ENCODE peak calls at places on chromosomes 2 and 18, in ten cellular contexts. X is NCI-H1092; N is substantia nigra; E is activated CD8-positive, alpha-beta memory T cell treated with anti-CD3 and anti-CD28 coated beads for 24 hours; L is body of pancreas; V is ovary; A is NCI-H510A; G is activated CD4-positive, alpha-beta T cell treated with anti-CD3 and anti-CD28 coated beads for 36 hours; D is endodermal cell; U is astrocyte of the hippocampus. B is an unnamed sample.

GRCh38 chr18:24209558-24209957 is 70.7 kb downstream of the CABYR start:
- DNase-seq in X (no peak), N (no peak), E (no peak), L (no peak), V (no peak), A (no peak), G (no peak), D (no peak), U (no peak), B (no peak)

GRCh38 chr2:7510353-7510752 is 593.1 kb downstream of the RNF144A start:
- DNase-seq in X (no peak), N (no peak), E (no peak), L (no peak), V (no peak), A (no peak), G (no peak), D (no peak), U (no peak), B (no peak)

GRCh38 chr2:144498215-144498614 is 21.7 kb downstream of the ZEB2 start:
- DNase-seq in X (no peak), N (no peak), E (no peak), L (no peak), V (no peak), A (no peak), G (no peak), D (no peak), U (no peak), B (no peak)

GRCh38 chr2:23859983-23860382 is 66.9 kb downstream of the ATAD2B start:
- DNase-seq in X (no peak), N (no peak), E (no peak), L (no peak), V (no peak), A (no peak), G (no peak), D (no peak), U (no peak), B (no peak)

GRCh38 chr2:54897420-54898310 is 152.6 kb downstream of the RTN4 start:
- DNase-seq in X (no peak), N (no peak), E (no peak), L (no peak), V (no peak), A (no peak), G (peak), D (no peak), U (no peak), B (no peak)

GRCh38 chr2:172046080-172046678 is 39.1 kb upstream of the DLX1 start:
- DNase-seq in X (no peak), N (no peak), E (no peak), L (no peak), V (no peak), A (no peak), G (no peak), D (no peak), U (no peak), B (no peak)

GRCh38 chr2:11980809-11981208 is 234.4 kb downstream of the LPIN1 start:
- DNase-seq in X (no peak), N (no peak), E (no peak), L (peak), V (no peak), A (no peak), G (no peak), D (no peak), U (peak), B (no peak)

GRCh38 chr18:59374112-59374511 is 15.0 kb upstream of the LMAN1 start:
- DNase-seq in X (no peak), N (no peak), E (no peak), L (no peak), V (no peak), A (no peak), G (no peak), D (no peak), U (no peak), B (no peak)

GRCh38 chr2:105376789-105377231 is 22.0 kb downstream of the FHL2 start:
- DNase-seq in X (no peak), N (no peak), E (no peak), L (no peak), V (no peak), A (no peak), G (no peak), D (no peak), U (peak), B (no peak)

GRCh38 chr18:23703057-23703986 is 14.1 kb downstream of the LAMA3 start:
- DNase-seq in X (no peak), N (no peak), E (no peak), L (no peak), V (no peak), A (peak), G (peak), D (no peak), U (peak), B (peak)

GRCh38 chr2:69594341-69594740 is 49.2 kb downstream of the AAK1 start:
- DNase-seq in X (no peak), N (no peak), E (no peak), L (no peak), V (no peak), A (no peak), G (no peak), D (no peak), U (peak), B (no peak)

GRCh38 chr2:77161009-77161408 is 361.2 kb downstream of the LRRTM4 start:
- DNase-seq in X (no peak), N (no peak), E (no peak), L (no peak), V (no peak), A (no peak), G (no peak), D (no peak), U (peak), B (no peak)

GRCh38 chr2:217090024-217090473 is 230.2 kb upstream of the TNP1 start:
- DNase-seq in X (no peak), N (no peak), E (no peak), L (no peak), V (no peak), A (no peak), G (peak), D (no peak), U (no peak), B (no peak)

GRCh38 chr2:239313776-239314175 is 87.0 kb downstream of the HDAC4 start:
- DNase-seq in X (no peak), N (no peak), E (peak), L (no peak), V (peak), A (no peak), G (no peak), D (peak), U (no peak), B (no peak)

GRCh38 chr2:133710613-133711012 is 142.3 kb upstream of the NCKAP5 start:
- DNase-seq in X (no peak), N (no peak), E (no peak), L (no peak), V (no peak), A (no peak), G (no peak), D (no peak), U (no peak), B (no peak)

GRCh38 chr18:45993441-45993840 is 26.3 kb upstream of the EPG5 start:
- DNase-seq in X (no peak), N (no peak), E (no peak), L (no peak), V (no peak), A (no peak), G (no peak), D (no peak), U (peak), B (no peak)

GRCh38 chr2:31138037-31138962 is at the start of gene GALNT14:
- DNase-seq in X (peak), N (peak), E (peak), L (peak), V (peak), A (peak), G (peak), D (peak), U (peak), B (peak)

GRCh38 chr18:9806905-9807304 is 78.9 kb upstream of the TXNDC2 start:
- DNase-seq in X (no peak), N (no peak), E (no peak), L (no peak), V (no peak), A (no peak), G (no peak), D (no peak), U (no peak), B (no peak)

GRCh38 chr2:157172239-157172638 is 85.3 kb upstream of the GALNT5 start:
- DNase-seq in X (no peak), N (no peak), E (no peak), L (no peak), V (no peak), A (no peak), G (no peak), D (no peak), U (no peak), B (no peak)

GRCh38 chr2:127196998-127197397 is 23.1 kb downstream of the CYP27C1 start:
- DNase-seq in X (no peak), N (no peak), E (peak), L (no peak), V (no peak), A (no peak), G (peak), D (no peak), U (no peak), B (peak)

GRCh38 chr2:85740193-85740592 is 13.6 kb upstream of the ATOH8 start:
- DNase-seq in X (no peak), N (no peak), E (no peak), L (no peak), V (no peak), A (no peak), G (no peak), D (no peak), U (no peak), B (no peak)

GRCh38 chr2:11583203-11583752 is 49.4 kb downstream of the GREB1 start:
- DNase-seq in X (peak), N (no peak), E (no peak), L (no peak), V (no peak), A (peak), G (no peak), D (peak), U (no peak), B (peak)

GRCh38 chr2:120817136-120817955 is 81.7 kb downstream of the GLI2 start:
- DNase-seq in X (no peak), N (no peak), E (no peak), L (no peak), V (peak), A (no peak), G (no peak), D (no peak), U (no peak), B (no peak)

GRCh38 chr2:151302879-151303278 is 13.4 kb upstream of the NMI start:
- DNase-seq in X (no peak), N (no peak), E (no peak), L (no peak), V (no peak), A (no peak), G (no peak), D (no peak), U (peak), B (no peak)

GRCh38 chr18:2406544-2406943 is 164.8 kb downstream of the METTL4 start:
- DNase-seq in X (no peak), N (no peak), E (no peak), L (no peak), V (no peak), A (no peak), G (no peak), D (no peak), U (peak), B (no peak)

GRCh38 chr2:6913415-6914157 is 3.6 kb upstream of the RNF144A start:
- DNase-seq in X (no peak), N (no peak), E (no peak), L (no peak), V (no peak), A (no peak), G (peak), D (no peak), U (no peak), B (no peak)

GRCh38 chr2:219163156-219163555 is 2.5 kb upstream of the NHEJ1 start:
- DNase-seq in X (no peak), N (no peak), E (no peak), L (no peak), V (no peak), A (no peak), G (no peak), D (no peak), U (no peak), B (no peak)